ENCODE peak calls at places on chromosomes 2 and 18, in four cellular contexts. Z is GM12891, H is K562, W is GM12878. B is an unnamed sample.

GRCh38 chr18:58349650-58350049 is 279.2 kb downstream of the ALPK2 start:
- DNase-seq in W (no peak), Z (no peak), H (no peak), B (no peak)

GRCh38 chr2:30208453-30208852 is 22.9 kb upstream of the LBH start:
- DNase-seq in H (peak; percentile 65), W (no peak), Z (no peak), B (no peak)

GRCh38 chr18:58754544-58755068 is 83.3 kb downstream of the MALT1 start:
- DNase-seq in W (no peak), H (no peak), Z (no peak), B (peak; percentile 80)

GRCh38 chr2:110105608-110106467 is 9.8 kb downstream of the MALL start:
- DNase-seq in W (no peak), H (no peak), Z (no peak), B (no peak)

GRCh38 chr18:38940863-38941531 is 1375.4 kb upstream of the CELF4 start:
- DNase-seq in W (peak; percentile 99), H (no peak), Z (peak; percentile 13), B (peak; percentile 59)

GRCh38 chr2:53843595-53843994 is 16.2 kb downstream of the GPR75 start:
- DNase-seq in Z (no peak), W (no peak), H (no peak), B (no peak)

GRCh38 chr2:45918816-45919655 is 267.6 kb downstream of the PRKCE start:
- DNase-seq in W (no peak), Z (no peak), H (no peak), B (peak; percentile 30)

GRCh38 chr18:43271593-43272432 is 5.5 kb downstream of the SYT4 start:
- DNase-seq in Z (no peak), H (peak; percentile 23), W (no peak), B (peak; percentile 13)

GRCh38 chr18:35695803-35696202 is 114.3 kb downstream of the GALNT1 start:
- DNase-seq in Z (no peak), W (no peak), H (no peak), B (no peak)

GRCh38 chr2:102245266-102246151 is 58.7 kb downstream of the IL1RL2 start:
- DNase-seq in Z (no peak), W (no peak), H (no peak), B (no peak)

DNA sequence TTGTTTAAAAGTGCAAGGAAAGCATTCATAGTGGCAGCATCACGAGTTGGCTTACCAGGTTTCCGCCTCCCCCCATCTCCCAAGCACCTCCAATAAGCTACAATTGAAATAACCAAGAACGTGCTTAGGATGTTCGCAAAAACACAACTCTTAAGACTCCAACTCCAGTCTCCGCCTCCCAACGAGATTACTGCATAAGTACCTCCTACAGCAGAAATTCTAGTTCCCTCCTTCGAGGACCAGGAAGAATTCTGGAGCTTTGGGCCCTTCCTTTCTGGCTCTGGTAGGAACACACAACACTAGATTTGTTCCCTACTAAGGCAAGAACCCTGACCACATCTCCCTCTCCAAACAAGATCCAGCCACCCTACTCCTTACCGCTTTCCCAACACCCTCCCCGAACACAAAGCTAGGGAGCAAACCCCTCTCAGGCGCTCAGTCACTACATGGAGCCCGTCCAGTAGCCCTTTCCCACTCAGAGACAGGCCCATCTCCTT is 741 bp downstream of the ADAM17 start:
- DNase-seq in H (no peak), W (no peak), Z (no peak), B (no peak)
- TF ChIP-seq POLR2AphosphoS5 in H (no peak), W (no peak), Z (no peak), B (no peak)

DNA sequence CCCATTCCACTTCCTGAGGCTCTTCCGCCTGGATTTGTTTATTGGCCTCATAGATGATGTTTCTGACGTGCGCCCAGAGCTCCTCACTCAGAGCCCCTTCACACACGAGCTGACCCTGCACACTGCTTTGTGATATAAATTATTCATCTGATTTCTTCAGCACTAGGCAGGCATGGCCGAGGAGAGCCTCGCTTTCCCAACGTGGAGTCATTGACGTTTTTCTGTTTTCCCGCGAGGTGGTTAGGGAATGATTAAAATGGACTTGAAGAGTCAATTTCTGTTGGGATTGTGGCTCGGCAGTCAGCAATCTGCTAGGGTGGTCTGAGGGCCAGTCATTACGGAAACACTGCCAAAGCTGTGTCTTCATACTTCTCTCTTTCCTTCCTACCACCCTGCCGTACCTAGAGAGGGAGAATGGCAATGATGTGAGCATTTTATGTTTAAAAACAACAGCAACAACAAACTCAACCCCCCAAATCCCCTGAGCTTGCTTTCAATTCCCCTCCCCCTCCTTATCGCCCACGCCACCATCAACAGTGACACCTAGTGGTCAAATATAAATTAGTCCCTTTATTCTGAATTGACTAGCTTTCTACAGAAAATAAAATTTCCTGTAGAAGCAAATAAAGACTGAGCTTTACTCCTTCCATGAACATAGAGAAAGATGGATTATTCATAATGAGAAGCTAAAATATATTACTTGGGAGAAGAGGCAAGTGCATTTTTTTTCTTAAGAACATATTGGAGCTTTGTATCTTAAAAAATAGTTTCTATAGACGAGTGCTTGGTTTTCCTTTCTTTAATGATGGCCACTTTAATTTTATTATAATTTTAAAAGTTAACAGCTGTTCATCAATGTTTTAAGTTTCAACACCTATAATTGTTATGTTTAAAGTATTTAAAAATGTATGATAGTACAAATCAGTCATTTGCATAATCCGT is 285.1 kb downstream of the MTX2 start:
- DNase-seq in W (peak; percentile 8), H (peak; percentile 77), Z (peak; percentile 21), B (no peak)
- TF ChIP-seq SPI1 in W (no peak), H (no peak), Z (no peak), B (no peak)

DNA sequence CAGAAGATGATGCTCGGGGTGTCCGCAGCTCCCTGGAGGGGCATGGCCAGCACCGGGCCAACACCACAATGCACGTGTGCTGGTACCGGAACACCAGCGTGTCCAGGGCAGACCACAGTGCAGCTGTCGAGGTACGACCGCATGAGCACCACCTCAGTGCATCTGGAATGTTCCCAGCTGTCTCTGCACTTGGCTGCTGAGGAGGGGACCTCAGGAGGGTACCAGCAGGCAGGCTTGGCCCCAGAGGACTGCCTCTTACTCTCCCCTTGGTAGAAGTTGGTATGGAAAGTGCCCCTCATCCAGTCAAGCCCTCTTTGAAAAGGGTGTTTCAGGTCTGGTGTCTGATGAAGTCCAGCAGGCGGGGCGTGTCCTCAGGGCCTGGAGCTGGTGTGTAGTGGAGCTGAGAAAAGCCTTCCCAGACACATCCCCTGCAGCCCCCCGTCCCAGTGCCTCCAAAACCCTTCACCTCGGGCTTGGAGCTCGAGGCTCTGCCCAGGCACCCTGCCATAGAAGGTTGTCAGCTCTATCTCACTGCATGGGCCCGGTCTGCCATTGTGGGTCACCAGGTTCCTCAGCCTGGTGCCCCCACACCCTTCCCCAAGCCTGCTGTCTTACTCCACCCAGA is 16.7 kb downstream of the STK25 start:
- DNase-seq in H (no peak), Z (no peak), W (no peak), B (no peak)
- TF ChIP-seq POLR2AphosphoS5 in H (no peak), Z (no peak), W (no peak), B (no peak)

DNA sequence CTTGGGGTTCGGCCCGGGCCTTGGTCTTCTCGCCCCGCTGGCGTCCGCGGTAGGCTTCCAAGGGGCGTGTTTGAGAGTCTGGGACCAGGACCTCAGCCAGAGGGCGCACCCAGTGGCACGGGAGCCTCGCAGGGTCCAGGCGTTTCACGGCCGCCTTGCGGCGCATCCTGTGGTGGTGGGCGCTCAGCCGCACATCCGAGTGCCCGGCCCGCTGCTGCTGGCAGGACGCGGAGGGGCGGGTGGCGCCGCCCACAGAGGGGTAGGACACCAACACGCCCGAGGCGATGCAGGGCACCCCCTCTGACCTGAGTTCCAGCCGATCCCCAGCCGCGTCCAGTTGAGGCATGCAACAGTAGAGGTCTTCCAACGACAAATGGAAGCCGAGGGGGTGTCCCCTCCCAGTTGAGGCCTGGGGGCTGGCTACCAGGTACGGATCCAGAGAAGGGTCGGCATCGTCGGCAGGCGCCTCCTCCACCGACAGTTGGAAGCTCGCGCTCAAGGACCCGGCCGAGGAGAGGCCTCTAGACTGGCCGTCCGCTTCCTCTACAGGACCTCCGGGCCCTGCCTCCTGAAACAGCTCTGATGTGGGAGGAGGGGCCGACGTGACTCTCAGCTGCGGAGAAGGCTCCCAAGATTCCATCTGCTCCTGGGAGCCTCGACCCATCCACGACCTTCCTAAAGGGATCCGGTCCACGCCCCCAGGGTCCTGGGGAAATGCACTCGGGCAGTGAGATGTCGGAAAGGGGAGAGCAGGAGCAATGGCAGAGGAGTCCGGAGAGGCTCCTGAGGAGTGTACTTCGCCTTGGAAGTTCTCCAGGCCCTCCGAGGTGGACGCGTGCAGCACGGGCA is 6.3 kb downstream of the C2orf81 start:
- DNase-seq in Z (peak; percentile 53), H (no peak), W (no peak), B (no peak)
- TF ChIP-seq SPI1 in Z (no peak), H (no peak), W (no peak), B (no peak)

GRCh38 chr2:5164806-5165525 is 527.2 kb upstream of the SOX11 start:
- DNase-seq in W (no peak), H (no peak), Z (no peak), B (no peak)
- TF ChIP-seq POLR2AphosphoS5 in W (no peak), H (no peak), Z (no peak), B (no peak)

GRCh38 chr2:135916232-135916631 is 40.0 kb upstream of the MCM6 start:
- DNase-seq in W (no peak), Z (no peak), H (no peak), B (no peak)

GRCh38 chr2:135909976-135910375 is 33.7 kb upstream of the MCM6 start:
- DNase-seq in H (no peak), W (no peak), Z (no peak), B (no peak)

GRCh38 chr2:135914485-135914884 is 38.2 kb upstream of the MCM6 start:
- DNase-seq in H (no peak), Z (no peak), W (no peak), B (no peak)

GRCh38 chr2:135913726-135914365 is 37.6 kb upstream of the MCM6 start:
- DNase-seq in W (no peak), Z (no peak), H (peak; percentile 35), B (peak; percentile 45)
- TF ChIP-seq SPI1 in W (no peak), Z (no peak), H (no peak), B (no peak)

B was measured in HL-60.